ENCODE peak calls at places on chromosomes 3 and 15, in four cellular contexts. One of them, this sample, is unnamed.

GRCh38 chr3:133268772-133269171 is 131.1 kb upstream of the BFSP2 start:
- DNase-seq in T47D: no peak
- DNase-seq in HepG2: no peak
- DNase-seq in HCT116: no peak
- DNase-seq in this sample: no peak

GRCh38 chr15:101348015-101348414 is 53.0 kb upstream of the SNRPA1 start:
- DNase-seq in HCT116: no peak
- DNase-seq in HepG2: no peak
- DNase-seq in T47D: no peak
- DNase-seq in this sample: no peak

GRCh38 chr3:41120461-41120860 is 78.8 kb upstream of the CTNNB1 start:
- DNase-seq in HepG2: no peak
- DNase-seq in T47D: no peak
- DNase-seq in HCT116: no peak
- DNase-seq in this sample: no peak

GRCh38 chr15:85615930-85616329 is 178.8 kb downstream of the KLHL25 start:
- DNase-seq in T47D: peak; percentile 36
- DNase-seq in HepG2: peak; percentile 43
- DNase-seq in HCT116: peak; percentile 6
- DNase-seq in this sample: no peak

GRCh38 chr3:72043212-72044133 is 258.5 kb upstream of the PROK2 start:
- DNase-seq in T47D: no peak
- DNase-seq in HepG2: no peak
- DNase-seq in HCT116: no peak
- DNase-seq in this sample: no peak

GRCh38 chr3:2653706-2654105 is 456.5 kb downstream of the IL5RA start:
- DNase-seq in HCT116: no peak
- DNase-seq in HepG2: no peak
- DNase-seq in T47D: no peak
- DNase-seq in this sample: no peak

GRCh38 chr3:50588759-50589433 is 19.6 kb downstream of the HEMK1 start:
- DNase-seq in HCT116: no peak
- DNase-seq in T47D: no peak
- DNase-seq in HepG2: peak; percentile 96
- DNase-seq in this sample: no peak

GRCh38 chr3:52047295-52047960 is 8.9 kb downstream of the DUSP7 start:
- DNase-seq in HCT116: no peak
- DNase-seq in HepG2: no peak
- DNase-seq in T47D: no peak
- DNase-seq in this sample: no peak

GRCh38 chr15:62880278-62880677 is 162.3 kb upstream of the TPM1 start:
- DNase-seq in HepG2: no peak
- DNase-seq in HCT116: no peak
- DNase-seq in T47D: no peak
- DNase-seq in this sample: no peak

GRCh38 chr15:89767411-89767915 is 8.7 kb upstream of the MESP2 start:
- DNase-seq in T47D: peak; percentile 94
- DNase-seq in HepG2: no peak
- DNase-seq in HCT116: no peak
- DNase-seq in this sample: no peak

GRCh38 chr3:10560060-10560861 is 54.9 kb upstream of the ATP2B2 start:
- DNase-seq in T47D: no peak
- DNase-seq in HCT116: no peak
- DNase-seq in HepG2: no peak
- DNase-seq in this sample: no peak

GRCh38 chr15:33138000-33138399 is 56.5 kb downstream of the FMN1 start:
- DNase-seq in T47D: no peak
- DNase-seq in HepG2: no peak
- DNase-seq in HCT116: no peak
- DNase-seq in this sample: no peak

GRCh38 chr3:29186982-29187718 is 93.7 kb upstream of the RBMS3 start:
- DNase-seq in HepG2: no peak
- DNase-seq in T47D: no peak
- DNase-seq in HCT116: peak; percentile 51
- DNase-seq in this sample: no peak

GRCh38 chr3:4584537-4585249 is 91.5 kb downstream of the ITPR1 start:
- DNase-seq in HepG2: no peak
- DNase-seq in T47D: peak; percentile 58
- DNase-seq in HCT116: no peak
- DNase-seq in this sample: no peak

GRCh38 chr3:49626796-49627195 is 47.4 kb upstream of the APEH start:
- DNase-seq in T47D: no peak
- DNase-seq in HepG2: no peak
- DNase-seq in HCT116: no peak
- DNase-seq in this sample: no peak

GRCh38 chr15:81253846-81254245 is 57.2 kb downstream of the IL16 start:
- DNase-seq in T47D: no peak
- DNase-seq in HCT116: no peak
- DNase-seq in HepG2: no peak
- DNase-seq in this sample: no peak

GRCh38 chr15:68484220-68484619 is 52.3 kb upstream of the ITGA11 start:
- DNase-seq in HCT116: no peak
- DNase-seq in HepG2: no peak
- DNase-seq in T47D: no peak
- DNase-seq in this sample: no peak

GRCh38 chr3:196867155-196867506 is 589 bp upstream of the SENP5 start:
- DNase-seq in HepG2: no peak
- DNase-seq in T47D: no peak
- DNase-seq in HCT116: no peak
- DNase-seq in this sample: no peak

GRCh38 chr3:188021502-188022040 is 132.4 kb upstream of the LPP start:
- DNase-seq in T47D: no peak
- DNase-seq in HepG2: peak; percentile 85
- DNase-seq in HCT116: no peak
- DNase-seq in this sample: no peak

GRCh38 chr15:84747423-84748273 is 744 bp upstream of the ZNF592 start:
- DNase-seq in HCT116: no peak
- DNase-seq in T47D: peak; percentile 87
- DNase-seq in HepG2: peak; percentile 63
- DNase-seq in this sample: peak; percentile 89

GRCh38 chr3:151974067-151974466 is 100.6 kb downstream of the SUCNR1 start:
- DNase-seq in HCT116: no peak
- DNase-seq in T47D: no peak
- DNase-seq in HepG2: no peak
- DNase-seq in this sample: no peak

GRCh38 chr15:87816811-87817210 is 439.7 kb downstream of the NTRK3 start:
- DNase-seq in T47D: no peak
- DNase-seq in HCT116: no peak
- DNase-seq in HepG2: no peak
- DNase-seq in this sample: no peak

GRCh38 chr3:136882575-136882974 is 20.6 kb downstream of the NCK1 start:
- DNase-seq in T47D: peak; percentile 26
- DNase-seq in HepG2: no peak
- DNase-seq in HCT116: no peak
- DNase-seq in this sample: no peak

GRCh38 chr3:30268288-30268687 is 338.1 kb upstream of the TGFBR2 start:
- DNase-seq in HCT116: no peak
- DNase-seq in T47D: no peak
- DNase-seq in HepG2: no peak
- DNase-seq in this sample: no peak

GRCh38 chr3:173583496-173583895 is 186.0 kb downstream of the NLGN1 start:
- DNase-seq in HCT116: no peak
- DNase-seq in HepG2: no peak
- DNase-seq in T47D: no peak
- DNase-seq in this sample: no peak

GRCh38 chr3:127629462-127630403 is 748 bp downstream of the PODXL2 start:
- DNase-seq in T47D: no peak
- DNase-seq in HCT116: no peak
- DNase-seq in HepG2: no peak
- DNase-seq in this sample: no peak

GRCh38 chr15:77831989-77832388 is 199.3 kb upstream of the LINGO1 start:
- DNase-seq in T47D: no peak
- DNase-seq in HCT116: no peak
- DNase-seq in HepG2: no peak
- DNase-seq in this sample: no peak

GRCh38 chr15:65303687-65304392 is 637 bp upstream of the RNU5B-1 start:
- DNase-seq in HCT116: peak; percentile 44
- DNase-seq in HepG2: peak; percentile 50
- DNase-seq in T47D: peak; percentile 94
- DNase-seq in this sample: no peak

GRCh38 chr3:138173769-138174420 is 826 bp downstream of the DBR1 start:
- DNase-seq in HepG2: no peak
- DNase-seq in HCT116: no peak
- DNase-seq in T47D: no peak
- DNase-seq in this sample: no peak

GRCh38 chr3:129605593-129606521 is 619 bp downstream of the PLXND1 start:
- DNase-seq in T47D: peak; percentile 68
- DNase-seq in HepG2: no peak
- DNase-seq in HCT116: no peak
- DNase-seq in this sample: peak; percentile 82

GRCh38 chr3:138862924-138863775 is 28.4 kb upstream of the PIK3CB start:
- DNase-seq in T47D: peak; percentile 47
- DNase-seq in HepG2: peak; percentile 97
- DNase-seq in HCT116: peak; percentile 81
- DNase-seq in this sample: peak; percentile 53

GRCh38 chr3:10518506-10519150 is 13.2 kb upstream of the ATP2B2 start:
- DNase-seq in HepG2: no peak
- DNase-seq in T47D: no peak
- DNase-seq in HCT116: no peak
- DNase-seq in this sample: no peak

GRCh38 chr3:124745092-124745491 is 14.8 kb downstream of the UMPS start:
- DNase-seq in HCT116: no peak
- DNase-seq in T47D: no peak
- DNase-seq in HepG2: no peak
- DNase-seq in this sample: no peak

GRCh38 chr15:60421544-60421943 is 23.8 kb upstream of the ANXA2 start:
- DNase-seq in HCT116: no peak
- DNase-seq in T47D: no peak
- DNase-seq in HepG2: no peak
- DNase-seq in this sample: no peak

GRCh38 chr15:60420322-60420721 is 22.5 kb upstream of the ANXA2 start:
- DNase-seq in HCT116: no peak
- DNase-seq in HepG2: peak; percentile 56
- DNase-seq in T47D: no peak
- DNase-seq in this sample: no peak

GRCh38 chr15:60426870-60427528 is 29.2 kb upstream of the ANXA2 start:
- DNase-seq in HepG2: no peak
- DNase-seq in T47D: no peak
- DNase-seq in HCT116: no peak
- DNase-seq in this sample: no peak

GRCh38 chr15:60424006-60424405 is 26.2 kb upstream of the ANXA2 start:
- DNase-seq in T47D: no peak
- DNase-seq in HCT116: no peak
- DNase-seq in HepG2: no peak
- DNase-seq in this sample: no peak

DNA sequence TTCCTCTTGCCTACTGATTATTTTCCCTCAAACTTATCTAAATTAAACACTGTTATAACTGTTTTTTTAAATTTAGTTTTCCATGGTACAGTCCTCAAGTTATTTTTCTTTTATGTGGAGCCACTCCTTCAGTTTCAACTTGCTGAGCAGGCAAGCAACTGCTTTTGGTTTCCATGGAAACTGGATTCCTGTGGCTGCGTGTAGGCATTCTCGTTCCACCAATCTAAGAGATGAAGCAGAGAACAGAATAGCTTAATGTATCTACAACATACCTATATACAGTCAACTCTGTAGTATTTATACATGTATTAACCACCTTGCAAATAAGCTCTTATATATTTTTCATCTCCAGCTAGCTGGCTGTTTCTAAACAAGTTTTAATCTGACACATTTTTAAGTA is 25.8 kb upstream of the ANXA2 start:
- DNase-seq in HepG2: peak; percentile 44
- DNase-seq in T47D: peak; percentile 84
- DNase-seq in HCT116: peak; percentile 52
- DNase-seq in this sample: no peak
- TF ChIP-seq JUND in HepG2: no peak
- TF ChIP-seq JUND in T47D: no peak
- TF ChIP-seq JUND in HCT116: no peak
- TF ChIP-seq JUND in this sample: no peak

GRCh38 chr15:43527802-43528541 is 10.6 kb downstream of the MAP1A start:
- DNase-seq in T47D: no peak
- DNase-seq in HepG2: no peak
- DNase-seq in HCT116: no peak
- DNase-seq in this sample: no peak

GRCh38 chr15:43529587-43530345 is 12.4 kb downstream of the MAP1A start:
- DNase-seq in T47D: no peak
- DNase-seq in HCT116: no peak
- DNase-seq in HepG2: no peak
- DNase-seq in this sample: no peak

GRCh38 chr15:43529141-43529540 is 11.7 kb downstream of the MAP1A start:
- DNase-seq in HepG2: no peak
- DNase-seq in T47D: no peak
- DNase-seq in HCT116: no peak
- DNase-seq in this sample: no peak

GRCh38 chr15:43527016-43527801 is 9.8 kb downstream of the MAP1A start:
- DNase-seq in HepG2: no peak
- DNase-seq in T47D: no peak
- DNase-seq in HCT116: no peak
- DNase-seq in this sample: no peak

GRCh38 chr15:43528542-43529007 is 11.2 kb downstream of the MAP1A start:
- DNase-seq in HepG2: no peak
- DNase-seq in T47D: no peak
- DNase-seq in HCT116: no peak
- DNase-seq in this sample: no peak
- TF ChIP-seq JUND in HepG2: no peak
- TF ChIP-seq JUND in T47D: no peak
- TF ChIP-seq JUND in HCT116: no peak
- TF ChIP-seq JUND in this sample: no peak

GRCh38 chr3:126114406-126115386 is 30.8 kb upstream of the SLC41A3 start:
- DNase-seq in HepG2: no peak
- DNase-seq in HCT116: no peak
- DNase-seq in T47D: no peak
- DNase-seq in this sample: no peak
- TF ChIP-seq JUND in HepG2: no peak
- TF ChIP-seq JUND in HCT116: no peak
- TF ChIP-seq JUND in T47D: no peak
- TF ChIP-seq JUND in this sample: no peak

GRCh38 chr3:194931366-194931765 is 245.7 kb downstream of the FAM43A start:
- DNase-seq in T47D: no peak
- DNase-seq in HCT116: no peak
- DNase-seq in HepG2: no peak
- DNase-seq in this sample: no peak
- TF ChIP-seq JUND in T47D: no peak
- TF ChIP-seq JUND in HCT116: no peak
- TF ChIP-seq JUND in HepG2: no peak
- TF ChIP-seq JUND in this sample: no peak

This sample was measured in H1.